ENCODE peak calls at places on chromosomes 2 and 18, in five cellular contexts. R is BJ, Z is choroid plexus epithelial cell, M is endothelial cell, H is GM20000. K is an unnamed sample.

GRCh38 chr2:170651603-170652002 is 63.5 kb upstream of the SP5 start:
- DNase-seq in R (no peak), Z (no peak), M (no peak), H (no peak), K (no peak)

GRCh38 chr2:12452211-12452610 is 264.5 kb upstream of the TRIB2 start:
- DNase-seq in R (no peak), Z (peak; percentile 89), M (no peak), H (no peak), K (no peak)

GRCh38 chr2:174682578-174683391 is 81.5 kb downstream of the CHRNA1 start:
- DNase-seq in R (no peak), Z (peak; percentile 53), M (peak; percentile 74), H (peak; percentile 86), K (peak; percentile 74)

GRCh38 chr2:109632158-109632789 is 18.1 kb downstream of the SOWAHC start:
- DNase-seq in R (no peak), Z (no peak), M (no peak), H (no peak), K (no peak)

GRCh38 chr18:34544930-34545329 is 165.2 kb upstream of the DTNA start:
- DNase-seq in R (no peak), Z (no peak), M (no peak), H (no peak), K (no peak)

GRCh38 chr2:24105816-24106215 is 17.3 kb downstream of the PFN4 start:
- DNase-seq in R (no peak), Z (peak; percentile 7), M (no peak), H (no peak), K (no peak)

GRCh38 chr2:231124833-231125232 is at the start of gene HTR2B:
- DNase-seq in R (no peak), Z (peak; percentile 90), M (no peak), H (peak; percentile 11), K (no peak)

GRCh38 chr18:34990571-34990970 is 50.6 kb upstream of the MAPRE2 start:
- DNase-seq in R (no peak), Z (no peak), M (no peak), H (no peak), K (no peak)

GRCh38 chr2:176643711-176644110 is 374.5 kb downstream of the MTX2 start:
- DNase-seq in R (no peak), Z (peak; percentile 3), M (peak; percentile 64), H (no peak), K (peak; percentile 16)

GRCh38 chr2:232898592-232899541 is 28.8 kb downstream of the SNORC start:
- DNase-seq in R (no peak), Z (peak; percentile 36), M (no peak), H (no peak), K (no peak)

GRCh38 chr2:120221616-120222015 is 1.6 kb downstream of the TMEM185B start:
- DNase-seq in R (no peak), Z (no peak), M (no peak), H (no peak), K (no peak)

GRCh38 chr2:224585205-224586088 is at the start of gene CUL3:
- DNase-seq in R (peak; percentile 75), Z (peak; percentile 98), M (peak; percentile 100), H (peak; percentile 98), K (peak; percentile 99)

GRCh38 chr2:134248913-134249312 is 5.0 kb upstream of the MGAT5 start:
- DNase-seq in R (no peak), Z (no peak), M (no peak), H (no peak), K (no peak)

GRCh38 chr18:38174173-38174572 is 608.6 kb upstream of the CELF4 start:
- DNase-seq in R (no peak), Z (no peak), M (no peak), H (no peak), K (no peak)

GRCh38 chr2:12806535-12806934 is 89.8 kb downstream of the TRIB2 start:
- DNase-seq in R (no peak), Z (no peak), M (no peak), H (no peak), K (no peak)

GRCh38 chr2:144409241-144409640 is 110.7 kb downstream of the ZEB2 start:
- DNase-seq in R (no peak), Z (peak; percentile 31), M (no peak), H (no peak), K (no peak)

GRCh38 chr2:60806988-60807681 is 51.1 kb downstream of the PAPOLG start:
- DNase-seq in R (peak; percentile 19), Z (peak; percentile 91), M (no peak), H (peak; percentile 71), K (no peak)

GRCh38 chr2:79275197-79275596 is 115.6 kb upstream of the REG3A start:
- DNase-seq in R (no peak), Z (no peak), M (no peak), H (no peak), K (no peak)

GRCh38 chr2:72115361-72116080 is 32.1 kb downstream of the CYP26B1 start:
- DNase-seq in R (peak; percentile 72), Z (peak; percentile 83), M (no peak), H (no peak), K (no peak)

GRCh38 chr2:106104332-106105062 is 89.6 kb downstream of the UXS1 start:
- DNase-seq in R (no peak), Z (peak; percentile 77), M (peak; percentile 65), H (peak; percentile 76), K (peak; percentile 71)

GRCh38 chr18:6628189-6628588 is 101.3 kb upstream of the ARHGAP28 start:
- DNase-seq in R (no peak), Z (peak; percentile 61), M (no peak), H (no peak), K (no peak)

GRCh38 chr2:158753561-158754302 is 41.4 kb upstream of the DAPL1 start:
- DNase-seq in R (no peak), Z (peak; percentile 86), M (peak; percentile 45), H (peak; percentile 74), K (peak; percentile 36)

GRCh38 chr18:52343731-52344340 is 3.8 kb downstream of the DCC start:
- DNase-seq in R (no peak), Z (no peak), M (no peak), H (no peak), K (no peak)

GRCh38 chr2:237581751-237582746 is 8.5 kb downstream of the RAB17 start:
- DNase-seq in R (no peak), Z (peak; percentile 76), M (peak; percentile 36), H (peak; percentile 60), K (peak; percentile 78)
- TF ChIP-seq CTCF in R (peak; percentile 55), Z (peak; percentile 66), M (no peak), H (peak; percentile 14), K (no peak)

GRCh38 chr2:97759727-97760407 is 46.5 kb downstream of the ZAP70 start:
- DNase-seq in R (no peak), Z (no peak), M (no peak), H (no peak), K (no peak)

GRCh38 chr2:97760480-97761049 is 47.2 kb downstream of the ZAP70 start:
- DNase-seq in R (no peak), Z (no peak), M (no peak), H (no peak), K (no peak)

GRCh38 chr2:97757062-97757461 is 43.7 kb downstream of the ZAP70 start:
- DNase-seq in R (no peak), Z (no peak), M (no peak), H (no peak), K (no peak)

GRCh38 chr2:97755491-97755890 is 42.1 kb downstream of the ZAP70 start:
- DNase-seq in R (no peak), Z (no peak), M (no peak), H (no peak), K (no peak)

GRCh38 chr2:97758131-97758705 is 44.8 kb downstream of the ZAP70 start:
- DNase-seq in R (no peak), Z (peak; percentile 35), M (no peak), H (no peak), K (no peak)
- TF ChIP-seq CTCF in R (no peak), Z (no peak), M (no peak), H (no peak), K (no peak)

GRCh38 chr18:50616484-50617048 is 56.7 kb downstream of the MAPK4 start:
- DNase-seq in R (no peak), Z (no peak), M (no peak), H (no peak), K (no peak)

GRCh38 chr18:50610349-50610748 is 50.5 kb downstream of the MAPK4 start:
- DNase-seq in R (no peak), Z (no peak), M (no peak), H (no peak), K (no peak)

GRCh38 chr18:50611529-50611941 is 51.6 kb downstream of the MAPK4 start:
- DNase-seq in R (no peak), Z (no peak), M (no peak), H (no peak), K (no peak)

GRCh38 chr18:50619833-50620232 is 59.9 kb downstream of the MAPK4 start:
- DNase-seq in R (no peak), Z (no peak), M (no peak), H (no peak), K (no peak)

GRCh38 chr18:50614838-50615237 is 55.0 kb downstream of the MAPK4 start:
- DNase-seq in R (no peak), Z (peak; percentile 10), M (no peak), H (no peak), K (peak; percentile 17)
- TF ChIP-seq CTCF in R (no peak), Z (no peak), M (no peak), H (no peak), K (no peak)

GRCh38 chr2:166351319-166351718 is 24.4 kb downstream of the SCN9A start:
- DNase-seq in R (no peak), Z (peak; percentile 75), M (no peak), H (no peak), K (no peak)
- TF ChIP-seq CTCF in R (no peak), Z (no peak), M (no peak), H (no peak), K (no peak)

GRCh38 chr2:237027712-237028029 is 58.0 kb upstream of the COPS8 start:
- DNase-seq in R (no peak), Z (no peak), M (no peak), H (no peak), K (no peak)
- TF ChIP-seq CTCF in R (no peak), Z (no peak), M (no peak), H (no peak), K (no peak)

GRCh38 chr18:77068890-77069312 is 63.7 kb downstream of the MBP start:
- DNase-seq in R (no peak), Z (peak; percentile 58), M (no peak), H (no peak), K (no peak)

GRCh38 chr18:77068321-77068841 is 64.2 kb downstream of the MBP start:
- DNase-seq in R (no peak), Z (peak; percentile 83), M (no peak), H (no peak), K (peak; percentile 32)

GRCh38 chr18:77066689-77067088 is 65.9 kb downstream of the MBP start:
- DNase-seq in R (no peak), Z (no peak), M (no peak), H (no peak), K (no peak)

GRCh38 chr18:77066101-77066500 is 66.5 kb downstream of the MBP start:
- DNase-seq in R (no peak), Z (no peak), M (no peak), H (no peak), K (no peak)

GRCh38 chr18:77067315-77068061 is 65.1 kb downstream of the MBP start:
- DNase-seq in R (peak; percentile 49), Z (peak; percentile 98), M (no peak), H (no peak), K (peak; percentile 35)
- TF ChIP-seq CTCF in R (peak; percentile 16), Z (peak; percentile 30), M (no peak), H (no peak), K (no peak)

GRCh38 chr18:9722691-9723090 is 14.6 kb downstream of the RAB31 start:
- DNase-seq in R (no peak), Z (peak; percentile 65), M (no peak), H (no peak), K (peak; percentile 80)
- TF ChIP-seq CTCF in R (no peak), Z (peak; percentile 10), M (no peak), H (no peak), K (peak; percentile 84)

GRCh38 chr2:7014201-7014640 is 97.0 kb downstream of the RNF144A start:
- DNase-seq in R (no peak), Z (peak; percentile 80), M (peak; percentile 43), H (peak; percentile 47), K (no peak)
- TF ChIP-seq CTCF in R (peak; percentile 20), Z (peak; percentile 84), M (peak; percentile 57), H (no peak), K (peak; percentile 16)